ENCODE peak calls at places on chromosome X, in six cellular contexts. D is MM.1S, R is Daoy, Z is aorta, T is GM23248, K is germinal center. L is an unnamed sample.

GRCh38 chrX:71619193-71619592 is 882 bp upstream of the CXCR3 start:
- DNase-seq in Z (no peak), K (no peak), D (no peak), R (no peak), T (no peak), L (no peak)

GRCh38 chrX:148878371-148878770 is 378.0 kb downstream of the AFF2 start:
- DNase-seq in Z (no peak), T (peak), D (no peak), K (no peak), R (no peak), L (no peak)

GRCh38 chrX:65586491-65586890 is 51.9 kb upstream of the LAS1L start:
- DNase-seq in D (no peak), Z (no peak), R (peak), K (no peak), T (peak), L (no peak)

GRCh38 chrX:120120223-120120622 is 4.5 kb upstream of the RHOXF1 start:
- DNase-seq in K (no peak), D (no peak), R (peak), T (no peak), Z (no peak), L (no peak)

GRCh38 chrX:65821721-65822496 is 154.5 kb downstream of the MSN start:
- DNase-seq in K (no peak), Z (no peak), R (no peak), D (no peak), T (peak), L (no peak)

GRCh38 chrX:131704136-131704695 is 160.3 kb downstream of the OR13H1 start:
- DNase-seq in R (peak), Z (peak), D (peak), T (peak), K (no peak), L (no peak)

GRCh38 chrX:74465424-74465823 is 44.1 kb downstream of the SLC16A2 start:
- DNase-seq in Z (no peak), T (peak), D (no peak), K (no peak), R (no peak), L (no peak)

GRCh38 chrX:53312946-53313745 is 31.8 kb upstream of the IQSEC2 start:
- DNase-seq in R (peak), T (peak), Z (peak), K (peak), D (peak), L (peak)

GRCh38 chrX:129043138-129043537 is 480.2 kb downstream of the SMARCA1 start:
- DNase-seq in R (no peak), T (no peak), K (no peak), Z (no peak), D (no peak), L (no peak)

GRCh38 chrX:154714925-154715324 is 36.0 kb downstream of the GAB3 start:
- DNase-seq in Z (no peak), K (peak), T (peak), D (peak), R (peak), L (peak)

GRCh38 chrX:255923-256331 is 25.3 kb upstream of the PLCXD1 start:
- DNase-seq in T (no peak), K (no peak), R (no peak), D (no peak), Z (no peak), L (no peak)

GRCh38 chrX:40953369-40953768 is 131.9 kb upstream of the USP9X start:
- DNase-seq in R (no peak), D (no peak), K (no peak), Z (no peak), T (no peak), L (no peak)

GRCh38 chrX:103538728-103539127 is 19.4 kb upstream of the RAB40A start:
- DNase-seq in R (no peak), Z (no peak), K (no peak), T (no peak), D (no peak), L (no peak)

GRCh38 chrX:136812286-136812685 is 31.6 kb upstream of the ARHGEF6 start:
- DNase-seq in R (no peak), Z (no peak), K (no peak), D (no peak), T (peak), L (no peak)

GRCh38 chrX:150201841-150202240 is 161.3 kb upstream of the MAMLD1 start:
- DNase-seq in R (no peak), K (no peak), T (no peak), D (no peak), Z (no peak), L (no peak)

GRCh38 chrX:74246524-74246923 is 57.5 kb upstream of the ZCCHC13 start:
- DNase-seq in R (no peak), D (no peak), T (peak), K (no peak), Z (no peak), L (no peak)

GRCh38 chrX:42615161-42615563 is 162.8 kb downstream of the PPP1R2C start:
- DNase-seq in R (no peak), Z (no peak), D (no peak), K (peak), T (no peak), L (peak)

GRCh38 chrX:9738146-9738545 is 27.5 kb downstream of the GPR143 start:
- DNase-seq in R (no peak), D (no peak), Z (no peak), T (no peak), K (no peak), L (no peak)

GRCh38 chrX:40104649-40105015 is 6.9 kb upstream of the BCOR start:
- DNase-seq in Z (peak), R (peak), T (peak), D (peak), K (no peak), L (peak)

GRCh38 chrX:131217878-131218486 is 71.1 kb downstream of the IGSF1 start:
- DNase-seq in T (no peak), K (no peak), Z (no peak), R (no peak), D (no peak), L (no peak)

GRCh38 chrX:63475200-63475599 is 124.1 kb upstream of the SPIN4 start:
- DNase-seq in T (no peak), R (no peak), Z (no peak), D (no peak), K (no peak), L (no peak)

GRCh38 chrX:29478336-29479069 is 736.9 kb upstream of the MAGEB2 start:
- DNase-seq in Z (no peak), R (peak), T (peak), D (peak), K (peak), L (peak)

GRCh38 chrX:104679175-104679574 is 113.2 kb downstream of the IL1RAPL2 start:
- DNase-seq in K (no peak), T (no peak), D (no peak), Z (no peak), R (peak), L (no peak)

GRCh38 chrX:155966876-155967275 is 30.6 kb upstream of the IL9R start:
- DNase-seq in T (peak), R (peak), K (peak), Z (no peak), D (no peak), L (peak)

GRCh38 chrX:37441377-37441776 is 92.2 kb downstream of the PRRG1 start:
- DNase-seq in R (no peak), T (no peak), K (no peak), Z (no peak), D (no peak), L (no peak)

GRCh38 chrX:129983575-129984131 is 1.2 kb downstream of the BCORL1 start:
- DNase-seq in D (no peak), Z (peak), R (peak), K (peak), T (peak), L (peak)

GRCh38 chrX:114583646-114584433 is at the start of gene HTR2C:
- DNase-seq in Z (peak), T (no peak), R (no peak), K (no peak), D (no peak), L (no peak)

GRCh38 chrX:154751121-154751668 is 318 bp upstream of the GAB3 start:
- DNase-seq in Z (peak), R (no peak), K (peak), T (no peak), D (peak), L (peak)

GRCh38 chrX:40644175-40644574 is 3.2 kb downstream of the CXorf38 start:
- DNase-seq in T (peak), K (no peak), Z (no peak), R (peak), D (no peak), L (peak)

GRCh38 chrX:120305531-120306145 is 5.6 kb downstream of the TMEM255A start:
- DNase-seq in R (peak), K (no peak), D (no peak), Z (no peak), T (no peak), L (no peak)

GRCh38 chrX:107849747-107850478 is 24.2 kb downstream of the MID2 start:
- DNase-seq in T (peak), K (no peak), R (peak), D (no peak), Z (no peak), L (no peak)

GRCh38 chrX:88828011-88828410 is 81.0 kb downstream of the CPXCR1 start:
- DNase-seq in D (no peak), Z (no peak), T (no peak), K (no peak), R (no peak), L (no peak)

GRCh38 chrX:42948723-42949122 is 170.8 kb upstream of the PPP1R2C start:
- DNase-seq in R (no peak), Z (no peak), K (no peak), T (no peak), D (no peak), L (no peak)

GRCh38 chrX:103586314-103586646 is 965 bp downstream of the TCEAL4 start:
- DNase-seq in T (peak), Z (peak), R (no peak), K (no peak), D (no peak), L (no peak)

GRCh38 chrX:103376118-103376978 is at the start of gene BEX3:
- DNase-seq in R (peak), K (peak), D (no peak), T (peak), Z (peak), L (no peak)

GRCh38 chrX:40734956-40735317 is 405 bp downstream of the MED14 start:
- DNase-seq in K (no peak), R (no peak), Z (peak), D (peak), T (peak), L (peak)

GRCh38 chrX:150486011-150486410 is 82.4 kb upstream of the MTM1 start:
- DNase-seq in K (peak), R (peak), D (peak), Z (peak), T (peak), L (peak)

GRCh38 chrX:107750263-107750662 is 25.3 kb downstream of the TSC22D3 start:
- DNase-seq in R (no peak), K (no peak), T (no peak), Z (no peak), D (no peak), L (no peak)

GRCh38 chrX:151970661-151971060 is 3.8 kb downstream of the GABRE start:
- DNase-seq in R (peak), K (no peak), T (peak), D (no peak), Z (peak), L (no peak)

GRCh38 chrX:18895157-18895952 is 88.6 kb downstream of the PHKA2 start:
- DNase-seq in T (peak), R (no peak), Z (peak), D (no peak), K (no peak), L (no peak)